ENCODE peak calls at places on chromosomes 3 and 15, in nine cellular contexts. D is fibroblast of lung, A is IMR-90, X is GM23248, H is PC-3, B is H1, M is GM23338, Q is MM.1S, L is mammary epithelial cell. U is an unnamed sample.
A peak's percentile ranks its signal among the peaks of the same experiment; 100 is the strongest.

GRCh38 chr3:25558106-25558505 is 106.6 kb downstream of the TOP2B start:
- DNase-seq in Q (no peak), A (peak; percentile 7), X (no peak), B (no peak), L (no peak), D (peak; percentile 63), M (no peak), H (no peak), U (no peak)

GRCh38 chr3:171135536-171135935 is 109.0 kb upstream of the SLC2A2 start:
- DNase-seq in M (no peak), D (peak; percentile 26), Q (no peak), A (peak; percentile 59), X (peak; percentile 71), B (no peak), H (no peak), L (no peak), U (no peak)

GRCh38 chr3:157074490-157074889 is 85.5 kb downstream of the CCNL1 start:
- DNase-seq in A (no peak), D (no peak), L (no peak), H (no peak), Q (no peak), X (no peak), M (no peak), B (no peak), U (no peak)

GRCh38 chr15:42191610-42192346 is 16.3 kb downstream of the VPS39 start:
- DNase-seq in D (no peak), X (no peak), B (no peak), H (no peak), A (no peak), L (no peak), M (no peak), Q (no peak), U (no peak)

GRCh38 chr3:113186566-113186965 is 24.8 kb upstream of the BOC start:
- DNase-seq in Q (no peak), H (no peak), D (no peak), M (no peak), L (no peak), B (no peak), X (no peak), A (no peak), U (no peak)

GRCh38 chr3:36219398-36219797 is 160.9 kb upstream of the STAC start:
- DNase-seq in A (peak; percentile 3), B (no peak), D (no peak), X (peak; percentile 74), Q (no peak), H (peak; percentile 49), L (peak; percentile 50), M (no peak), U (no peak)

GRCh38 chr3:109643590-109643989 is 306.2 kb upstream of the DPPA4 start:
- DNase-seq in L (peak; percentile 78), Q (no peak), M (no peak), D (peak; percentile 62), B (no peak), X (peak; percentile 76), H (peak; percentile 90), A (peak; percentile 79), U (no peak)

GRCh38 chr3:75951941-75952340 is 166.6 kb upstream of the ZNF717 start:
- DNase-seq in B (no peak), X (peak; percentile 5), L (no peak), H (peak; percentile 35), Q (no peak), M (no peak), D (peak; percentile 24), A (peak; percentile 4), U (no peak)

GRCh38 chr15:58413253-58413652 is 18.5 kb upstream of the LIPC start:
- DNase-seq in B (no peak), A (no peak), X (no peak), L (no peak), Q (no peak), H (no peak), D (no peak), M (no peak), U (no peak)

GRCh38 chr3:21540265-21540664 is 210.7 kb downstream of the ZNF385D start:
- DNase-seq in M (no peak), Q (no peak), A (no peak), D (no peak), H (no peak), B (no peak), L (no peak), X (no peak), U (no peak)

GRCh38 chr15:100112636-100113305 is 229.0 kb downstream of the ADAMTS17 start:
- DNase-seq in H (no peak), A (no peak), M (no peak), D (no peak), L (no peak), X (no peak), B (no peak), Q (no peak), U (no peak)

GRCh38 chr3:159762238-159762637 is 226.4 kb upstream of the IL12A start:
- DNase-seq in L (no peak), B (no peak), Q (no peak), A (no peak), H (peak; percentile 76), D (no peak), X (peak; percentile 61), M (peak; percentile 54), U (no peak)

GRCh38 chr3:72299321-72299802 is 514.4 kb upstream of the PROK2 start:
- DNase-seq in D (no peak), M (no peak), Q (no peak), H (peak; percentile 46), B (no peak), X (peak; percentile 83), A (peak; percentile 59), L (peak; percentile 11), U (no peak)

GRCh38 chr15:29220852-29221251 is 48.8 kb downstream of the NSMCE3 start:
- DNase-seq in B (no peak), D (no peak), M (no peak), X (no peak), A (no peak), Q (no peak), L (no peak), H (no peak), U (no peak)

GRCh38 chr3:46353090-46353489 is 821 bp upstream of the CCR2 start:
- DNase-seq in M (no peak), Q (no peak), D (no peak), H (no peak), L (no peak), A (no peak), B (no peak), X (no peak), U (no peak)

GRCh38 chr3:190387578-190388213 is at the start of gene CLDN16:
- DNase-seq in L (no peak), H (no peak), X (no peak), D (no peak), M (peak; percentile 22), Q (no peak), B (no peak), A (no peak), U (no peak)

GRCh38 chr3:157099337-157100078 is 60.4 kb downstream of the CCNL1 start:
- DNase-seq in B (no peak), A (peak; percentile 47), D (peak; percentile 59), Q (no peak), M (no peak), X (peak; percentile 46), L (peak; percentile 84), H (peak; percentile 34), U (no peak)

GRCh38 chr3:184419171-184419570 is 39.3 kb downstream of the CHRD start:
- DNase-seq in X (no peak), A (no peak), M (no peak), B (no peak), L (no peak), D (no peak), Q (no peak), H (no peak), U (no peak)

GRCh38 chr3:161914703-161915102 is 418.1 kb downstream of the OTOL1 start:
- DNase-seq in B (peak; percentile 64), X (peak; percentile 68), M (peak; percentile 71), D (peak; percentile 79), A (peak; percentile 59), H (peak; percentile 77), Q (peak; percentile 45), L (no peak), U (peak; percentile 62)

GRCh38 chr3:170746175-170746942 is 123.6 kb downstream of the RPL22L1 start:
- DNase-seq in M (no peak), A (no peak), X (no peak), D (no peak), H (peak; percentile 21), L (no peak), B (no peak), Q (no peak), U (no peak)

DNA sequence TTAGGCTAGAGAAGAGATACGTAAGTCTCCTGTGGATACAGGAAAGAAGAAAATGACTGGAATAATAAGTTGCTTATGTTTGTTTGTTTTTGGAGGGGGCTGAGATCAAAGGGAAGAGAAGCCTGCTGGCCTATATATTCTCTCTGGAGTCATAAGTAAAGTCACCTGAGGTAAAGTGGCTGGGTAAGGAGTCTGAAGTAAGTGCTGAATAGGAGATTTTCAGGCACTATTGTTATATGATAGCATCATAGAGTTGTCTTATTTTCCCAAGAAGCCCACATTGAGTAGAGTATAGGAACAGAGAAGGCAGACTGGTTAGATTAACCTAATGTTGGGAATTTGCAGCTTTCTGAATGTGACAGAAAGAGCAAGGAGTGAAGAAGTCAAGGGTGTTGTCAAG is 10.7 kb downstream of the TBC1D23 start:
- DNase-seq in Q (no peak), B (no peak), X (no peak), H (no peak), A (no peak), D (no peak), L (no peak), M (no peak), U (no peak)
- H4K20me1 ChIP-seq in Q (peaks cover 3% of the 10 kb centered on the region), B (no peaks in the 10 kb centered on the region), X (peaks cover 5% of the 10 kb centered on the region), H (no peaks in the 10 kb centered on the region), A (peaks cover 13% of the 10 kb centered on the region), D (no peaks in the 10 kb centered on the region), L (no peaks in the 10 kb centered on the region), M (no peaks in the 10 kb centered on the region), U (peaks cover 41% of the 10 kb centered on the region)

GRCh38 chr3:64011685-64012084 is 11.6 kb downstream of the PSMD6 start:
- DNase-seq in Q (no peak), D (peak; percentile 77), L (peak; percentile 64), M (no peak), B (no peak), H (peak; percentile 39), A (peak; percentile 83), X (peak; percentile 93), U (peak; percentile 29)
- H3K36me3 ChIP-seq in Q (peaks cover 25% of the 10 kb centered on the region), D (peaks cover 16% of the 10 kb centered on the region), L (peaks cover 61% of the 10 kb centered on the region), M (peaks cover 40% of the 10 kb centered on the region), B (peaks cover 69% of the 10 kb centered on the region), H (peaks cover 42% of the 10 kb centered on the region), A (peaks cover 49% of the 10 kb centered on the region), X (peaks cover 83% of the 10 kb centered on the region), U (no peaks in the 10 kb centered on the region)

GRCh38 chr15:70488941-70489848 is 274.2 kb downstream of the UACA start:
- DNase-seq in M (no peak), D (no peak), L (no peak), Q (no peak), A (no peak), B (no peak), X (no peak), H (no peak), U (no peak)
- H4K20me1 ChIP-seq in M (no peaks in the 10 kb centered on the region), D (no peaks in the 10 kb centered on the region), L (no peaks in the 10 kb centered on the region), Q (no peaks in the 10 kb centered on the region), A (peaks cover 8% of the 10 kb centered on the region), B (no peaks in the 10 kb centered on the region), X (no peaks in the 10 kb centered on the region), H (no peaks in the 10 kb centered on the region), U (no peaks in the 10 kb centered on the region)

GRCh38 chr3:60716573-60716972 is 534.7 kb downstream of the FHIT start:
- DNase-seq in M (no peak), D (peak; percentile 63), B (no peak), Q (no peak), H (no peak), A (peak; percentile 44), X (no peak), L (no peak), U (no peak)
- H3K36me3 ChIP-seq in M (no peaks in the 10 kb centered on the region), D (no peaks in the 10 kb centered on the region), B (no peaks in the 10 kb centered on the region), Q (no peaks in the 10 kb centered on the region), H (no peaks in the 10 kb centered on the region), A (no peaks in the 10 kb centered on the region), X (no peaks in the 10 kb centered on the region), L (no peaks in the 10 kb centered on the region), U (no peaks in the 10 kb centered on the region)

GRCh38 chr3:42023380-42023779 is 61.5 kb upstream of the ULK4 start:
- DNase-seq in A (no peak), Q (no peak), L (no peak), B (no peak), H (no peak), X (no peak), D (no peak), M (no peak), U (no peak)
- H4K20me1 ChIP-seq in A (peaks cover 4% of the 10 kb centered on the region), Q (peaks cover 6% of the 10 kb centered on the region), L (no peaks in the 10 kb centered on the region), B (no peaks in the 10 kb centered on the region), H (peaks cover 35% of the 10 kb centered on the region), X (no peaks in the 10 kb centered on the region), D (no peaks in the 10 kb centered on the region), M (no peaks in the 10 kb centered on the region), U (no peaks in the 10 kb centered on the region)